ENCODE peak calls at places on chromosomes 3 and 15, in five cellular contexts. P, B, W, R and T are unnamed samples.

GRCh38 chr3:16040991-16041390 is 133.5 kb upstream of the GALNT15 start:
- DNase-seq in P (no peak), B (no peak), W (no peak), R (no peak), T (no peak)

GRCh38 chr3:196008929-196009328 is 73.0 kb downstream of the TFRC start:
- DNase-seq in P (no peak), B (no peak), W (no peak), R (no peak), T (no peak)

GRCh38 chr15:89399390-89400120 is 64.9 kb upstream of the POLG start:
- DNase-seq in P (peak), B (no peak), W (no peak), R (no peak), T (peak)

GRCh38 chr3:122886951-122887350 is 92.1 kb downstream of the SLC49A4 start:
- DNase-seq in P (no peak), B (no peak), W (no peak), R (no peak), T (no peak)

GRCh38 chr3:1591327-1592028 is 498.7 kb downstream of the CNTN6 start:
- DNase-seq in P (no peak), B (no peak), W (no peak), R (no peak), T (no peak)

GRCh38 chr3:127741690-127742089 is 68.9 kb downstream of the ABTB1 start:
- DNase-seq in P (no peak), B (peak), W (no peak), R (no peak), T (no peak)

GRCh38 chr15:78041946-78042345 is 35.6 kb downstream of the TBC1D2B start:
- DNase-seq in P (no peak), B (no peak), W (no peak), R (no peak), T (no peak)

GRCh38 chr3:169964176-169964575 is 2.4 kb upstream of the SEC62 start:
- DNase-seq in P (no peak), B (peak), W (no peak), R (no peak), T (no peak)

GRCh38 chr3:125622381-125622788 is 27.1 kb upstream of the OSBPL11 start:
- DNase-seq in P (no peak), B (no peak), W (peak), R (no peak), T (no peak)

GRCh38 chr15:74034206-74034755 is 39.8 kb downstream of the PML start:
- DNase-seq in P (no peak), B (no peak), W (no peak), R (no peak), T (no peak)

GRCh38 chr3:24956613-24957012 is 462.0 kb upstream of the THRB start:
- DNase-seq in P (no peak), B (no peak), W (no peak), R (no peak), T (no peak)

GRCh38 chr3:41307065-41307464 is 107.8 kb downstream of the CTNNB1 start:
- DNase-seq in P (no peak), B (no peak), W (peak), R (no peak), T (no peak)

GRCh38 chr15:63028442-63029110 is 14.0 kb upstream of the TPM1 start:
- DNase-seq in P (no peak), B (no peak), W (no peak), R (peak), T (no peak)

GRCh38 chr15:60751985-60752952 is 273.3 kb upstream of the ICE2 start:
- DNase-seq in P (no peak), B (peak), W (peak), R (no peak), T (no peak)

GRCh38 chr3:180421221-180421620 is 180.7 kb upstream of the TTC14 start:
- DNase-seq in P (no peak), B (no peak), W (no peak), R (no peak), T (no peak)

GRCh38 chr3:51024765-51025681 is 350.3 kb downstream of the DOCK3 start:
- DNase-seq in P (peak), B (no peak), W (no peak), R (no peak), T (peak)

GRCh38 chr3:15964605-15965061 is 166.9 kb upstream of the ANKRD28 start:
- DNase-seq in P (no peak), B (peak), W (no peak), R (no peak), T (no peak)

GRCh38 chr3:45677841-45678240 is 11.4 kb upstream of the SACM1L start:
- DNase-seq in P (no peak), B (no peak), W (no peak), R (no peak), T (no peak)

GRCh38 chr3:39466988-39467387 is 492 bp upstream of the MOBP start:
- DNase-seq in P (no peak), B (no peak), W (no peak), R (no peak), T (no peak)

GRCh38 chr3:39468108-39468436 is 592 bp downstream of the MOBP start:
- DNase-seq in P (no peak), B (no peak), W (no peak), R (no peak), T (no peak)

GRCh38 chr3:39467394-39468107 is at the start of gene MOBP:
- DNase-seq in P (no peak), B (no peak), W (no peak), R (no peak), T (no peak)

GRCh38 chr3:39460677-39461076 is 6.8 kb upstream of the MOBP start:
- DNase-seq in P (no peak), B (no peak), W (no peak), R (no peak), T (no peak)

GRCh38 chr3:39463269-39463668 is 4.2 kb upstream of the MOBP start:
- DNase-seq in P (no peak), B (no peak), W (no peak), R (no peak), T (no peak)
- TF ChIP-seq CTCF in P (no peak), B (peak), W (no peak), R (no peak), T (no peak)

DNA sequence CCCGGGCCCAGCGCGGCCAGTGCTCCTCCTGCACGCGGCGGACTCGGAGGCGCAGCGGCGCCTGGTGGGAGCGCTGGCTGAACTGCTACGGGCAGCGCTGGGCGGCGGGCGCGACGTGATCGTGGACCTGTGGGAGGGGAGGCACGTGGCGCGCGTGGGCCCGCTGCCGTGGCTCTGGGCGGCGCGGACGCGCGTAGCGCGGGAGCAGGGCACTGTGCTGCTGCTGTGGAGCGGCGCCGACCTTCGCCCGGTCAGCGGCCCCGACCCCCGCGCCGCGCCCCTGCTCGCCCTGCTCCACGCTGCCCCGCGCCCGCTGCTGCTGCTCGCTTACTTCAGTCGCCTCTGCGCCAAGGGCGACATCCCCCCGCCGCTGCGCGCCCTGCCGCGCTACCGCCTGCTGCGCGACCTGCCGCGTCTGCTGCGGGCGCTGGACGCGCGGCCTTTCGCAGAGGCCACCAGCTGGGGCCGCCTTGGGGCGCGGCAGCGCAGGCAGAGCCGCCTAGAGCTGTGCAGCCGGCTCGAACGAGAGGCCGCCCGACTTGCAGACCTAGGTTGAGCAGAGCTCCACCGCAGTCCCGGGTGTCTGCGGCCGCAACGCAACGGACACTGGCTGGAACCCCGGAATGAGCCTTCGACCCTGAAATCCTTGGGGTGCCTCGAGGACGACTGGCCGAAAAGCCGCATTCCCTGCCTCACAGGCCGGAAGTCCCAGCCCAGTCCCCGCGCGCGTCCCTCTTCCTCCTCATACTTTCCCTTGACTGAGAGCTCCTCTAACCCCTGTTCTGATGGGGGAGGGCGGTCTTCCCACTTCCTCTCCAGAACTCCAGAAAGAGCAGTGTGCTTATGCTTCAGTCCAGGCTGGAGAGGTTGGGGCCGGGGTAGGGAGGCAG is 1.4 kb upstream of the IL17RC start:
- DNase-seq in P (peak), B (peak), W (peak), R (peak), T (peak)
- TF ChIP-seq CTCF in P (no peak), B (peak), W (no peak), R (peak), T (peak)

GRCh38 chr3:34882764-34883163 is 756.6 kb upstream of the ARPP21 start:
- DNase-seq in P (no peak), B (no peak), W (no peak), R (no peak), T (no peak)
- TF ChIP-seq CTCF in P (no peak), B (no peak), W (no peak), R (no peak), T (no peak)

GRCh38 chr15:35437157-35437556 is 108.8 kb downstream of the DPH6 start:
- DNase-seq in P (no peak), B (no peak), W (no peak), R (no peak), T (no peak)
- TF ChIP-seq CTCF in P (no peak), B (peak), W (no peak), R (no peak), T (no peak)

DNA sequence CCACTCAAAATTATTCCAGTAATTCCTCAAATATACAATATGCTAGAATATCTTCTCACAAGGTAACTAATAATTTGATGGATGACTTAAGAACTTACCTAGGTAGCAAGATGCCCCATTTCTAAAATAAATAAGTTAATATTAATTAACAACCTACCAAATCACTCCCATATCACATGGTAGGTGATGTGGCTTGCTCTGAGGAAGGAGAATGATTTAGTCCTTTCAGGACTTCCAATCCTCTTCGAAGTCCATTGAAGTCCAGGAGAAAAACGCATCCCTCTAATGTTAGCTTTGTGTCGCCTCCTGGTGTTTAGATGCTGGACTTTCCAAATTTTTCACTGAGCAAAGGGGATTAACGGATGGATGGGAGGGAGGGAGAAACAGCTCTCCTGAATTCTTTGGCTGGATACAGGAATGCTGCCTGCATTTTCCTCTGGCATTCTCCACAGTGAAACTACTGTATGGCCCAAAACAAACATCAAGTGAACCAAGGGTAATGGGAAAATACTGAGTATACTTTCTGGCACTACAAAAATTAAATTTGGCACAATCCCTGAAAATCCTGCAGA is 58.6 kb downstream of the PRICKLE2 start:
- DNase-seq in P (no peak), B (peak), W (no peak), R (no peak), T (no peak)
- TF ChIP-seq CTCF in P (no peak), B (peak), W (no peak), R (no peak), T (no peak)

GRCh38 chr3:66748175-66748876 is 247.5 kb upstream of the LRIG1 start:
- DNase-seq in P (no peak), B (peak), W (no peak), R (no peak), T (no peak)
- TF ChIP-seq CTCF in P (no peak), B (no peak), W (no peak), R (no peak), T (no peak)

GRCh38 chr15:87711011-87711410 is 545.5 kb downstream of the NTRK3 start:
- DNase-seq in P (no peak), B (peak), W (no peak), R (no peak), T (no peak)

GRCh38 chr15:87713405-87713995 is 543.0 kb downstream of the NTRK3 start:
- DNase-seq in P (no peak), B (no peak), W (no peak), R (no peak), T (no peak)

GRCh38 chr15:87715252-87715651 is 541.3 kb downstream of the NTRK3 start:
- DNase-seq in P (no peak), B (no peak), W (no peak), R (peak), T (no peak)

GRCh38 chr15:87710406-87710805 is 546.1 kb downstream of the NTRK3 start:
- DNase-seq in P (no peak), B (peak), W (no peak), R (peak), T (no peak)

GRCh38 chr15:87712211-87712610 is 544.3 kb downstream of the NTRK3 start:
- DNase-seq in P (no peak), B (no peak), W (no peak), R (peak), T (no peak)
- TF ChIP-seq CTCF in P (no peak), B (no peak), W (no peak), R (no peak), T (no peak)